ENCODE peak calls at places on chromosomes 5 and 9, in five cellular contexts. U is keratinocyte, C is AG04450, E is breast epithelium, G is WTC11. J is an unnamed sample.

GRCh38 chr9:121038452-121039203 is 11.4 kb downstream of the C5 start:
- DNase-seq in G (no peak), C (no peak), E (no peak), U (no peak), J (no peak)

GRCh38 chr5:76704131-76704663 is 11.7 kb upstream of the F2R start:
- DNase-seq in E (no peak), U (no peak), C (no peak), G (no peak), J (no peak)

GRCh38 chr9:93642961-93643360 is 66.6 kb downstream of the PHF2 start:
- DNase-seq in U (no peak), E (no peak), C (peak; percentile 50), G (no peak), J (no peak)

GRCh38 chr5:52657231-52657645 is 130.5 kb upstream of the ITGA1 start:
- DNase-seq in G (no peak), C (peak; percentile 15), E (no peak), U (no peak), J (no peak)

GRCh38 chr9:107750741-107751521 is 261.4 kb upstream of the KLF4 start:
- DNase-seq in U (peak; percentile 53), G (no peak), C (peak; percentile 96), E (peak; percentile 77), J (no peak)

GRCh38 chr5:55308254-55308836 is 556 bp downstream of the MTREX start:
- DNase-seq in U (no peak), G (no peak), E (no peak), C (no peak), J (no peak)

GRCh38 chr5:80569961-80570786 is at the start of gene ANKRD34B:
- DNase-seq in G (peak; percentile 80), U (no peak), E (no peak), C (no peak), J (no peak)

GRCh38 chr9:106859957-106860715 is 2.8 kb upstream of the ZNF462 start:
- DNase-seq in G (peak; percentile 78), U (no peak), C (no peak), E (peak; percentile 59), J (no peak)

GRCh38 chr9:98867434-98868168 is 60.1 kb downstream of the GALNT12 start:
- DNase-seq in C (peak; percentile 85), U (no peak), E (no peak), G (no peak), J (no peak)

GRCh38 chr5:73093943-73094342 is 26.4 kb upstream of the TMEM171 start:
- DNase-seq in E (no peak), U (peak; percentile 46), G (no peak), C (no peak), J (no peak)

GRCh38 chr9:93713716-93714115 is 137.3 kb downstream of the PHF2 start:
- DNase-seq in C (no peak), U (no peak), G (no peak), E (no peak), J (no peak)

GRCh38 chr5:143341807-143342570 is 61.5 kb downstream of the NR3C1 start:
- DNase-seq in G (no peak), E (no peak), C (no peak), U (peak; percentile 13), J (no peak)

GRCh38 chr9:115058684-115059315 is 59.2 kb downstream of the TNC start:
- DNase-seq in G (no peak), U (peak; percentile 49), E (no peak), C (peak; percentile 36), J (no peak)

GRCh38 chr9:15735083-15735974 is 182.5 kb downstream of the CCDC171 start:
- DNase-seq in U (peak; percentile 23), E (no peak), G (no peak), C (peak; percentile 79), J (no peak)

GRCh38 chr5:116423587-116424257 is 150.9 kb downstream of the SEMA6A start:
- DNase-seq in C (no peak), U (no peak), E (no peak), G (no peak), J (no peak)

GRCh38 chr5:124513216-124513615 is 233.2 kb downstream of the ZNF608 start:
- DNase-seq in U (no peak), E (no peak), G (no peak), C (no peak), J (no peak)

GRCh38 chr9:133631111-133631510 is 5.1 kb upstream of the DBH start:
- DNase-seq in C (no peak), U (no peak), G (no peak), E (no peak), J (no peak)

GRCh38 chr5:58459276-58459859 is 518 bp downstream of the PLK2 start:
- DNase-seq in C (no peak), E (peak; percentile 54), G (peak; percentile 42), U (no peak), J (no peak)

GRCh38 chr5:98872679-98873078 is 56.1 kb downstream of the CHD1 start:
- DNase-seq in U (no peak), C (no peak), E (no peak), G (no peak), J (no peak)

GRCh38 chr5:76622973-76623596 is at the start of gene F2RL2:
- DNase-seq in U (no peak), C (peak; percentile 60), G (no peak), E (no peak), J (no peak)

GRCh38 chr9:84140535-84141101 is 160.0 kb downstream of the RMI1 start:
- DNase-seq in E (no peak), G (peak; percentile 63), U (no peak), C (no peak), J (no peak)

GRCh38 chr5:80408976-80409926 is 1.4 kb downstream of the ZFYVE16 start:
- DNase-seq in G (no peak), E (no peak), C (no peak), U (no peak), J (no peak)

GRCh38 chr5:37665272-37665671 is 174.6 kb downstream of the GDNF start:
- DNase-seq in U (no peak), C (peak; percentile 43), G (no peak), E (no peak), J (no peak)

GRCh38 chr9:124660341-124660801 is 110.7 kb downstream of the NR6A1 start:
- DNase-seq in C (no peak), G (no peak), U (no peak), E (no peak), J (no peak)

GRCh38 chr5:93572101-93572772 is 8.8 kb downstream of the NR2F1-AS1 start:
- DNase-seq in G (peak; percentile 55), U (no peak), C (no peak), E (no peak), J (no peak)

GRCh38 chr9:107792596-107792995 is 303.0 kb upstream of the KLF4 start:
- DNase-seq in G (no peak), U (no peak), C (no peak), E (no peak), J (no peak)

GRCh38 chr9:89113851-89114250 is 64.8 kb downstream of the SHC3 start:
- DNase-seq in E (no peak), U (no peak), G (no peak), C (no peak), J (no peak)

DNA sequence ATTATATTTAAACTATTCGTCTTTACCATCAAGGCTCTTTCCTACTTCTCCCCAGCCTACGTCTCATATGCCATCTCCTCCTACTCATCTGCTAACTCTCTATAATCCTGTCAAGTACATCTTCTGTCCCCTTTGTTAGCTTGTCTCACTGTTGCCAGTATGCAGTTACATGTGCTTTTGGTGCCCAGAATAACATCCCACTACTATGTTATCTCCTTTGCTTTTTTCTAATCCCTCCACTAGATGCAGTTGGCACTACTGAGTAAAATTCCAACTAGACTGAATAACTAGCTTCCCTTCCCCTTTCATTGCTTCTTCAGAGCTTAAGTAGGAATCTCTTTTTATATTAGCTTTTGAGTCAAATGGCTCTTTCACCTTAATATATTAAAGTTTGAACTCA is 3.0 kb upstream of the ARRDC3 start:
- DNase-seq in E (no peak), U (no peak), G (no peak), C (no peak), J (no peak)
- TF ChIP-seq CTCF in E (no peak), U (no peak), G (no peak), C (no peak), J (no peak)

GRCh38 chr9:131366745-131367401 is 27.0 kb upstream of the PRRC2B start:
- DNase-seq in C (no peak), U (peak; percentile 62), G (peak; percentile 58), E (no peak), J (no peak)
- TF ChIP-seq CTCF in C (peak; percentile 15), U (peak; percentile 37), G (no peak), E (no peak), J (peak; percentile 61)

GRCh38 chr5:160152901-160153300 is 33.7 kb upstream of the PWWP2A start:
- DNase-seq in G (no peak), U (no peak), E (no peak), C (no peak), J (no peak)

GRCh38 chr5:160150381-160150780 is 31.1 kb upstream of the PWWP2A start:
- DNase-seq in C (no peak), E (no peak), U (no peak), G (no peak), J (no peak)

GRCh38 chr5:160158087-160158486 is 38.8 kb upstream of the PWWP2A start:
- DNase-seq in C (no peak), E (no peak), G (peak; percentile 23), U (no peak), J (no peak)

GRCh38 chr5:160152287-160152686 is 33.0 kb upstream of the PWWP2A start:
- DNase-seq in G (no peak), E (no peak), U (no peak), C (no peak), J (no peak)

DNA sequence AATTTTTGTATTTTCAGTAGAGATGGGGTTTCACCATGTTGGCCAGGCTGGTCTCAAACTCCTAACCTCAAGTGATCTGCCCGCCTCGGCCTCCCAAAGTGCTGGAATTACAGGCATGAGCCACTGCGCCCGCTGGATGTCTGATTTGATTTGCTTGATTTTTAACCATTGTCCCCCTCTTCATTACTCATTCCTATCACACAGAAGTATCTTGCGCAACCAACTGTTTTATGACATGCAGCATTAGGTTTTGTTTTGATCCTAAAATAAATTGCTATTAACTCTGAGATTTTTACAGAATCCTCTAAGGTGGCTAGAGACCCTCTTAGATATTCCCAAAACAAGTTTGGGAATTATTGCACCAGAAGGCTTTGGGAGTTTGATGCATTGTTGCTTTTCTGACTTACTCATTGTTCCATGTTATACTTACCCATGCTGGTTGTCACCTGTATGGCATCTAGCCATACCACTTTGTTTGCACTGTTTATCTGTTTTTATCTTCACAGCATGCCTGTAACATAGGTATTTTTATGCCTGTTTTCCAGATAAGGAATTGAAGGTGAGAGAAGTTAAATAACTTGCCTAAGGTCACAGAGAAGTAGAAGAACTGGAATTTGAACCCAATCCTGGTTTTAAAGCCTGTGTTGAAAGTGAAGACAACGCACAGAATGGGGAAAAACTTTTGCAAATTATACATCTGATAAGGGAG is 35.9 kb upstream of the PWWP2A start:
- DNase-seq in C (no peak), E (no peak), U (no peak), G (no peak), J (no peak)
- TF ChIP-seq CTCF in C (no peak), E (no peak), U (no peak), G (no peak), J (no peak)

DNA sequence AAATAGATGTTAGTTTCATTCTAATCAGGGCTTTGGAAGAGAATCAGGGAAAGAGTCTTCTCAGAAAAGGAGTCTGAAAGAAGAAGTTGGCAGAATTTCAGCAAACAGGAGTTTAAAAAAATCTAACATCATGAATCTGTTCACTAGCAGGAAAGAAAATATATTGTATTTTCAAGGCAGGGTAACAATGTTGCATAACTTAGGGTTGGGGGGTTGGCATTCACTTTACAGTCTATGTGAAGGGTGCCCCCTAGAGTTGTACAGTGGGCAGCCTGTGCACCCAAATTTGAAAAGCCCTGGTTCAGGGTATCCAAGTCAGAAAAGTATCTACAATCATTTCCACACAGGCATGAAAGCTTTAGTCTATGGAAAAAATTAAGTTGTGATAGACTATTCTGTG is 348.4 kb upstream of the SLC30A5 start:
- DNase-seq in C (no peak), E (no peak), G (no peak), U (no peak), J (no peak)
- TF ChIP-seq CTCF in C (peak; percentile 38), E (no peak), G (peak; percentile 18), U (peak; percentile 16), J (peak; percentile 13)